ENCODE peak calls at places on chromosomes 11 and 22, in five cellular contexts. One of them, this sample, is unnamed.

GRCh38 chr22:30078320-30079311 is 1.6 kb upstream of the HORMAD2 start:
- DNase-seq in CD4-positive, alpha-beta memory T cell: peak
- DNase-seq in GM12891: no peak
- DNase-seq in HFFc6: no peak
- DNase-seq in activated T-cell treated with anti-CD3 and anti-CD28 coated beads for 48 hours: no peak
- DNase-seq in this sample: no peak

GRCh38 chr11:21066030-21066429 is 396.6 kb downstream of the NELL1 start:
- DNase-seq in CD4-positive, alpha-beta memory T cell: no peak
- DNase-seq in GM12891: no peak
- DNase-seq in HFFc6: no peak
- DNase-seq in activated T-cell treated with anti-CD3 and anti-CD28 coated beads for 48 hours: no peak
- DNase-seq in this sample: no peak

GRCh38 chr11:8040261-8040920 is 40.6 kb upstream of the TUB start:
- DNase-seq in CD4-positive, alpha-beta memory T cell: no peak
- DNase-seq in GM12891: no peak
- DNase-seq in HFFc6: no peak
- DNase-seq in activated T-cell treated with anti-CD3 and anti-CD28 coated beads for 48 hours: no peak
- DNase-seq in this sample: no peak

GRCh38 chr11:95245038-95245437 is 14.0 kb upstream of the SESN3 start:
- DNase-seq in CD4-positive, alpha-beta memory T cell: no peak
- DNase-seq in GM12891: no peak
- DNase-seq in HFFc6: no peak
- DNase-seq in activated T-cell treated with anti-CD3 and anti-CD28 coated beads for 48 hours: no peak
- DNase-seq in this sample: no peak

GRCh38 chr11:83063073-83063754 is 8.5 kb downstream of the RAB30 start:
- DNase-seq in CD4-positive, alpha-beta memory T cell: peak
- DNase-seq in GM12891: no peak
- DNase-seq in HFFc6: no peak
- DNase-seq in activated T-cell treated with anti-CD3 and anti-CD28 coated beads for 48 hours: no peak
- DNase-seq in this sample: no peak

GRCh38 chr11:74453373-74453975 is 13.9 kb downstream of the KCNE3 start:
- DNase-seq in CD4-positive, alpha-beta memory T cell: peak
- DNase-seq in GM12891: peak
- DNase-seq in HFFc6: peak
- DNase-seq in activated T-cell treated with anti-CD3 and anti-CD28 coated beads for 48 hours: peak
- DNase-seq in this sample: no peak

GRCh38 chr11:75162954-75163353 is 12.0 kb downstream of the SLCO2B1 start:
- DNase-seq in CD4-positive, alpha-beta memory T cell: no peak
- DNase-seq in GM12891: no peak
- DNase-seq in HFFc6: no peak
- DNase-seq in activated T-cell treated with anti-CD3 and anti-CD28 coated beads for 48 hours: no peak
- DNase-seq in this sample: no peak

GRCh38 chr22:37220543-37220968 is 8.3 kb upstream of the SSTR3 start:
- DNase-seq in CD4-positive, alpha-beta memory T cell: no peak
- DNase-seq in GM12891: no peak
- DNase-seq in HFFc6: no peak
- DNase-seq in activated T-cell treated with anti-CD3 and anti-CD28 coated beads for 48 hours: no peak
- DNase-seq in this sample: no peak

GRCh38 chr11:125952973-125953372 is 7.1 kb downstream of the VSIG10L2 start:
- DNase-seq in CD4-positive, alpha-beta memory T cell: no peak
- DNase-seq in GM12891: no peak
- DNase-seq in HFFc6: no peak
- DNase-seq in activated T-cell treated with anti-CD3 and anti-CD28 coated beads for 48 hours: no peak
- DNase-seq in this sample: no peak

GRCh38 chr11:9687736-9688494 is 24.0 kb downstream of the SWAP70 start:
- DNase-seq in CD4-positive, alpha-beta memory T cell: no peak
- DNase-seq in GM12891: no peak
- DNase-seq in HFFc6: no peak
- DNase-seq in activated T-cell treated with anti-CD3 and anti-CD28 coated beads for 48 hours: no peak
- DNase-seq in this sample: no peak

GRCh38 chr11:69640260-69640994 is 529 bp upstream of the CCND1 start:
- DNase-seq in CD4-positive, alpha-beta memory T cell: no peak
- DNase-seq in GM12891: no peak
- DNase-seq in HFFc6: peak
- DNase-seq in activated T-cell treated with anti-CD3 and anti-CD28 coated beads for 48 hours: no peak
- DNase-seq in this sample: no peak

GRCh38 chr22:37664249-37665101 is 6.0 kb downstream of the PDXP start:
- DNase-seq in CD4-positive, alpha-beta memory T cell: no peak
- DNase-seq in GM12891: no peak
- DNase-seq in HFFc6: no peak
- DNase-seq in activated T-cell treated with anti-CD3 and anti-CD28 coated beads for 48 hours: no peak
- DNase-seq in this sample: peak

GRCh38 chr11:36711104-36711825 is 113.2 kb upstream of the RAG2 start:
- DNase-seq in CD4-positive, alpha-beta memory T cell: no peak
- DNase-seq in GM12891: no peak
- DNase-seq in HFFc6: no peak
- DNase-seq in activated T-cell treated with anti-CD3 and anti-CD28 coated beads for 48 hours: no peak
- DNase-seq in this sample: no peak

GRCh38 chr11:76524461-76524860 is 79.6 kb downstream of the EMSY start:
- DNase-seq in CD4-positive, alpha-beta memory T cell: no peak
- DNase-seq in GM12891: no peak
- DNase-seq in HFFc6: peak
- DNase-seq in activated T-cell treated with anti-CD3 and anti-CD28 coated beads for 48 hours: no peak
- DNase-seq in this sample: no peak

GRCh38 chr11:64364435-64364834 is 5.5 kb downstream of the RPS6KA4 start:
- DNase-seq in CD4-positive, alpha-beta memory T cell: no peak
- DNase-seq in GM12891: peak
- DNase-seq in HFFc6: no peak
- DNase-seq in activated T-cell treated with anti-CD3 and anti-CD28 coated beads for 48 hours: no peak
- DNase-seq in this sample: no peak

GRCh38 chr11:71490731-71491390 is 36.2 kb upstream of the KRTAP5-7 start:
- DNase-seq in CD4-positive, alpha-beta memory T cell: no peak
- DNase-seq in GM12891: no peak
- DNase-seq in HFFc6: no peak
- DNase-seq in activated T-cell treated with anti-CD3 and anti-CD28 coated beads for 48 hours: no peak
- DNase-seq in this sample: no peak

GRCh38 chr11:911031-911889 is 650 bp upstream of the CHID1 start:
- DNase-seq in CD4-positive, alpha-beta memory T cell: peak
- DNase-seq in GM12891: no peak
- DNase-seq in HFFc6: peak
- DNase-seq in activated T-cell treated with anti-CD3 and anti-CD28 coated beads for 48 hours: no peak
- DNase-seq in this sample: no peak

GRCh38 chr11:72300268-72300667 is 56.3 kb upstream of the PHOX2A start:
- DNase-seq in CD4-positive, alpha-beta memory T cell: no peak
- DNase-seq in GM12891: no peak
- DNase-seq in HFFc6: no peak
- DNase-seq in activated T-cell treated with anti-CD3 and anti-CD28 coated beads for 48 hours: no peak
- DNase-seq in this sample: no peak

GRCh38 chr22:32478994-32479393 is 4.4 kb downstream of the FBXO7 start:
- DNase-seq in CD4-positive, alpha-beta memory T cell: no peak
- DNase-seq in GM12891: no peak
- DNase-seq in HFFc6: peak
- DNase-seq in activated T-cell treated with anti-CD3 and anti-CD28 coated beads for 48 hours: no peak
- DNase-seq in this sample: peak

GRCh38 chr11:112555491-112556364 is 295.1 kb upstream of the PLET1 start:
- DNase-seq in CD4-positive, alpha-beta memory T cell: peak
- DNase-seq in GM12891: peak
- DNase-seq in HFFc6: peak
- DNase-seq in activated T-cell treated with anti-CD3 and anti-CD28 coated beads for 48 hours: peak
- DNase-seq in this sample: peak

GRCh38 chr11:65258988-65259387 is 2.8 kb upstream of the POLA2 start:
- DNase-seq in CD4-positive, alpha-beta memory T cell: no peak
- DNase-seq in GM12891: no peak
- DNase-seq in HFFc6: no peak
- DNase-seq in activated T-cell treated with anti-CD3 and anti-CD28 coated beads for 48 hours: no peak
- DNase-seq in this sample: no peak

GRCh38 chr22:46090051-46090591 is 60.2 kb upstream of the PPARA start:
- DNase-seq in CD4-positive, alpha-beta memory T cell: no peak
- DNase-seq in GM12891: no peak
- DNase-seq in HFFc6: no peak
- DNase-seq in activated T-cell treated with anti-CD3 and anti-CD28 coated beads for 48 hours: no peak
- DNase-seq in this sample: peak

GRCh38 chr11:111361874-111362273 is 17.2 kb downstream of the POU2AF1 start:
- DNase-seq in CD4-positive, alpha-beta memory T cell: no peak
- DNase-seq in GM12891: no peak
- DNase-seq in HFFc6: no peak
- DNase-seq in activated T-cell treated with anti-CD3 and anti-CD28 coated beads for 48 hours: no peak
- DNase-seq in this sample: no peak

GRCh38 chr11:19714093-19714386 is 1.4 kb downstream of the NAV2 start:
- DNase-seq in CD4-positive, alpha-beta memory T cell: no peak
- DNase-seq in GM12891: no peak
- DNase-seq in HFFc6: no peak
- DNase-seq in activated T-cell treated with anti-CD3 and anti-CD28 coated beads for 48 hours: no peak
- DNase-seq in this sample: no peak

GRCh38 chr11:48043111-48043997 is 63.0 kb downstream of the PTPRJ start:
- DNase-seq in CD4-positive, alpha-beta memory T cell: no peak
- DNase-seq in GM12891: no peak
- DNase-seq in HFFc6: no peak
- DNase-seq in activated T-cell treated with anti-CD3 and anti-CD28 coated beads for 48 hours: no peak
- DNase-seq in this sample: no peak